ENCODE peak calls at places on chromosome 7, in seven cellular contexts. Q is endothelial cell, H is hypothalamus, P is NCI-H2029 treated with DMSO at 0.1 percent for 48 hours, N is HT-29, X is fibroblast of gingiva, T is brain microvascular endothelial cell. U is an unnamed sample.

GRCh38 chr7:34322841-34323240 is 335.2 kb upstream of the NPSR1 start:
- DNase-seq in Q (no peak), H (no peak), P (no peak), N (no peak), X (no peak), T (no peak), U (no peak)

GRCh38 chr7:39979406-39980073 is 29.5 kb downstream of the CDK13 start:
- DNase-seq in Q (no peak), H (no peak), P (no peak), N (no peak), X (no peak), T (no peak), U (peak)

GRCh38 chr7:87933953-87934698 is at the start of gene ADAM22:
- DNase-seq in Q (peak), H (peak), P (peak), N (peak), X (peak), T (peak), U (peak)

GRCh38 chr7:78171398-78171797 is 372.8 kb downstream of the PHTF2 start:
- DNase-seq in Q (no peak), H (no peak), P (no peak), N (no peak), X (no peak), T (no peak), U (no peak)

GRCh38 chr7:114988755-114989154 is 66.9 kb downstream of the MDFIC start:
- DNase-seq in Q (no peak), H (no peak), P (no peak), N (peak), X (peak), T (peak), U (no peak)

GRCh38 chr7:111638048-111638447 is 75.8 kb upstream of the IMMP2L start:
- DNase-seq in Q (no peak), H (no peak), P (no peak), N (no peak), X (no peak), T (no peak), U (no peak)

GRCh38 chr7:76185187-76185915 is 16.3 kb upstream of the SRRM3 start:
- DNase-seq in Q (no peak), H (no peak), P (no peak), N (no peak), X (no peak), T (no peak), U (no peak)

GRCh38 chr7:19464241-19464640 is 244.6 kb downstream of the POLR1F start:
- DNase-seq in Q (no peak), H (no peak), P (no peak), N (no peak), X (no peak), T (no peak), U (no peak)

GRCh38 chr7:100801833-100802568 is 25.3 kb downstream of the EPHB4 start:
- DNase-seq in Q (no peak), H (no peak), P (no peak), N (peak), X (peak), T (peak), U (no peak)

GRCh38 chr7:30428586-30429530 is 49.7 kb downstream of the NOD1 start:
- DNase-seq in Q (no peak), H (no peak), P (no peak), N (no peak), X (peak), T (no peak), U (no peak)

GRCh38 chr7:52355059-52355458 is 680.4 kb upstream of the POM121L12 start:
- DNase-seq in Q (peak), H (no peak), P (no peak), N (peak), X (no peak), T (no peak), U (no peak)

GRCh38 chr7:42753917-42754363 is 157.9 kb downstream of the C7orf25 start:
- DNase-seq in Q (no peak), H (no peak), P (no peak), N (no peak), X (no peak), T (no peak), U (no peak)

GRCh38 chr7:21620054-21620453 is 77.2 kb downstream of the DNAH11 start:
- DNase-seq in Q (no peak), H (no peak), P (no peak), N (no peak), X (no peak), T (no peak), U (no peak)

GRCh38 chr7:132516042-132516840 is 60.0 kb downstream of the PLXNA4 start:
- DNase-seq in Q (no peak), H (no peak), P (no peak), N (no peak), X (no peak), T (peak), U (no peak)

GRCh38 chr7:82572195-82572880 is 128.8 kb upstream of the CACNA2D1 start:
- DNase-seq in Q (peak), H (no peak), P (peak), N (peak), X (peak), T (peak), U (peak)

GRCh38 chr7:471866-472639 is 47.6 kb downstream of the PDGFA start:
- DNase-seq in Q (no peak), H (no peak), P (no peak), N (no peak), X (peak), T (peak), U (no peak)

GRCh38 chr7:131223151-131223550 is 104.5 kb upstream of the MKLN1 start:
- DNase-seq in Q (no peak), H (no peak), P (no peak), N (no peak), X (no peak), T (no peak), U (no peak)

GRCh38 chr7:30062587-30062986 is 34.4 kb downstream of the PLEKHA8 start:
- DNase-seq in Q (no peak), H (no peak), P (peak), N (peak), X (peak), T (no peak), U (no peak)

GRCh38 chr7:142774826-142775225 is 4.1 kb downstream of the PRSS2 start:
- DNase-seq in Q (no peak), H (no peak), P (no peak), N (no peak), X (no peak), T (no peak), U (no peak)

GRCh38 chr7:5672468-5672867 is 109.0 kb downstream of the RNF216 start:
- DNase-seq in Q (no peak), H (no peak), P (no peak), N (no peak), X (no peak), T (no peak), U (no peak)

GRCh38 chr7:81433196-81433595 is 336.7 kb downstream of the HGF start:
- DNase-seq in Q (no peak), H (no peak), P (no peak), N (no peak), X (no peak), T (no peak), U (no peak)

GRCh38 chr7:16091951-16092350 is 329.4 kb downstream of the CRPPA start:
- DNase-seq in Q (no peak), H (no peak), P (no peak), N (no peak), X (no peak), T (no peak), U (no peak)

GRCh38 chr7:44573464-44574285 is at the start of gene DDX56:
- DNase-seq in Q (peak), H (peak), P (peak), N (peak), X (peak), T (peak), U (peak)

GRCh38 chr7:33807779-33808482 is 97.4 kb upstream of the BMPER start:
- DNase-seq in Q (peak), H (no peak), P (no peak), N (peak), X (peak), T (peak), U (no peak)

GRCh38 chr7:138396251-138397070 is 63.6 kb upstream of the TRIM24 start:
- DNase-seq in Q (no peak), H (no peak), P (no peak), N (peak), X (no peak), T (no peak), U (no peak)

GRCh38 chr7:65812281-65812680 is 60.6 kb upstream of the VKORC1L1 start:
- DNase-seq in Q (no peak), H (no peak), P (no peak), N (no peak), X (no peak), T (peak), U (no peak)

GRCh38 chr7:31114593-31115343 is 62.7 kb downstream of the ADCYAP1R1 start:
- DNase-seq in Q (peak), H (no peak), P (no peak), N (peak), X (peak), T (peak), U (no peak)

GRCh38 chr7:12625836-12626235 is 55.3 kb downstream of the SCIN start:
- DNase-seq in Q (no peak), H (no peak), P (no peak), N (no peak), X (no peak), T (no peak), U (no peak)

GRCh38 chr7:27176962-27177794 is 3.1 kb upstream of the HOXA10 start:
- DNase-seq in Q (no peak), H (no peak), P (no peak), N (peak), X (no peak), T (no peak), U (no peak)

GRCh38 chr7:127391591-127392181 is 822 bp downstream of the ZNF800 start:
- DNase-seq in Q (peak), H (no peak), P (no peak), N (no peak), X (peak), T (peak), U (peak)

GRCh38 chr7:25025218-25025671 is 45.3 kb upstream of the OSBPL3 start:
- DNase-seq in Q (no peak), H (no peak), P (no peak), N (no peak), X (peak), T (peak), U (no peak)

GRCh38 chr7:150814328-150815001 is 13.9 kb downstream of the TMEM176A start:
- DNase-seq in Q (no peak), H (no peak), P (no peak), N (no peak), X (no peak), T (no peak), U (no peak)

GRCh38 chr7:136528329-136528728 is 340.1 kb upstream of the CHRM2 start:
- DNase-seq in Q (no peak), H (no peak), P (no peak), N (peak), X (no peak), T (peak), U (no peak)

GRCh38 chr7:98760201-98760651 is 109.6 kb downstream of the TMEM130 start:
- DNase-seq in Q (no peak), H (no peak), P (no peak), N (no peak), X (no peak), T (no peak), U (no peak)

GRCh38 chr7:110601710-110602109 is 489.2 kb upstream of the LRRN3 start:
- DNase-seq in Q (no peak), H (no peak), P (no peak), N (no peak), X (no peak), T (no peak), U (no peak)

GRCh38 chr7:130982160-130982638 is 248.2 kb upstream of the KLF14 start:
- DNase-seq in Q (no peak), H (no peak), P (peak), N (peak), X (peak), T (no peak), U (no peak)

GRCh38 chr7:133820584-133820983 is 306.6 kb upstream of the LRGUK start:
- DNase-seq in Q (no peak), H (no peak), P (no peak), N (no peak), X (no peak), T (no peak), U (no peak)

GRCh38 chr7:154231732-154232131 is 179.5 kb downstream of the DPP6 start:
- DNase-seq in Q (peak), H (no peak), P (no peak), N (peak), X (no peak), T (no peak), U (no peak)